ENCODE peak calls at places on chromosomes 3 and 15, in eight cellular contexts. One of them, this sample, is unnamed.

GRCh38 chr3:21447471-21448205 is 303.4 kb downstream of the ZNF385D start:
- DNase-seq in iris pigment epithelial cell: peak; percentile 57
- DNase-seq in fibroblast of pulmonary artery: peak; percentile 51
- DNase-seq in activated CD8-positive, alpha-beta memory T cell treated with anti-CD3 and anti-CD28 coated beads for 48 hours: no peak
- DNase-seq in NCI-H1092 treated with DMSO at 0.1 percent for 48 hours: no peak
- DNase-seq in T follicular helper cell: no peak
- DNase-seq in MCF 10A: no peak
- DNase-seq in NCI-H1105: no peak
- DNase-seq in this sample: no peak

GRCh38 chr3:126155280-126155640 is 25.1 kb downstream of the ALDH1L1 start:
- DNase-seq in iris pigment epithelial cell: no peak
- DNase-seq in fibroblast of pulmonary artery: no peak
- DNase-seq in activated CD8-positive, alpha-beta memory T cell treated with anti-CD3 and anti-CD28 coated beads for 48 hours: no peak
- DNase-seq in NCI-H1092 treated with DMSO at 0.1 percent for 48 hours: no peak
- DNase-seq in T follicular helper cell: no peak
- DNase-seq in MCF 10A: no peak
- DNase-seq in NCI-H1105: no peak
- DNase-seq in this sample: no peak

GRCh38 chr3:170007031-170007663 is 30.6 kb upstream of the GPR160 start:
- DNase-seq in iris pigment epithelial cell: peak; percentile 95
- DNase-seq in fibroblast of pulmonary artery: peak; percentile 84
- DNase-seq in activated CD8-positive, alpha-beta memory T cell treated with anti-CD3 and anti-CD28 coated beads for 48 hours: no peak
- DNase-seq in NCI-H1092 treated with DMSO at 0.1 percent for 48 hours: no peak
- DNase-seq in T follicular helper cell: no peak
- DNase-seq in MCF 10A: peak; percentile 23
- DNase-seq in NCI-H1105: no peak
- DNase-seq in this sample: peak; percentile 12

GRCh38 chr3:120678331-120678845 is 3.7 kb downstream of the HGD start:
- DNase-seq in iris pigment epithelial cell: peak; percentile 84
- DNase-seq in fibroblast of pulmonary artery: peak; percentile 90
- DNase-seq in activated CD8-positive, alpha-beta memory T cell treated with anti-CD3 and anti-CD28 coated beads for 48 hours: no peak
- DNase-seq in NCI-H1092 treated with DMSO at 0.1 percent for 48 hours: no peak
- DNase-seq in T follicular helper cell: no peak
- DNase-seq in MCF 10A: peak; percentile 93
- DNase-seq in NCI-H1105: no peak
- DNase-seq in this sample: no peak

GRCh38 chr3:44825264-44825925 is 36.3 kb upstream of the TMEM42 start:
- DNase-seq in iris pigment epithelial cell: peak; percentile 82
- DNase-seq in fibroblast of pulmonary artery: peak; percentile 32
- DNase-seq in activated CD8-positive, alpha-beta memory T cell treated with anti-CD3 and anti-CD28 coated beads for 48 hours: no peak
- DNase-seq in NCI-H1092 treated with DMSO at 0.1 percent for 48 hours: no peak
- DNase-seq in T follicular helper cell: no peak
- DNase-seq in MCF 10A: no peak
- DNase-seq in NCI-H1105: no peak
- DNase-seq in this sample: no peak

GRCh38 chr3:105715372-105715771 is 153.4 kb downstream of the CBLB start:
- DNase-seq in iris pigment epithelial cell: peak; percentile 88
- DNase-seq in fibroblast of pulmonary artery: peak; percentile 96
- DNase-seq in activated CD8-positive, alpha-beta memory T cell treated with anti-CD3 and anti-CD28 coated beads for 48 hours: no peak
- DNase-seq in NCI-H1092 treated with DMSO at 0.1 percent for 48 hours: no peak
- DNase-seq in T follicular helper cell: no peak
- DNase-seq in MCF 10A: peak; percentile 62
- DNase-seq in NCI-H1105: no peak
- DNase-seq in this sample: no peak

GRCh38 chr15:82393671-82394070 is 35.9 kb upstream of the GOLGA6L9 start:
- DNase-seq in iris pigment epithelial cell: peak; percentile 28
- DNase-seq in fibroblast of pulmonary artery: no peak
- DNase-seq in activated CD8-positive, alpha-beta memory T cell treated with anti-CD3 and anti-CD28 coated beads for 48 hours: no peak
- DNase-seq in NCI-H1092 treated with DMSO at 0.1 percent for 48 hours: no peak
- DNase-seq in T follicular helper cell: no peak
- DNase-seq in MCF 10A: no peak
- DNase-seq in NCI-H1105: no peak
- DNase-seq in this sample: no peak

GRCh38 chr3:11084098-11084497 is 70.2 kb upstream of the HRH1 start:
- DNase-seq in iris pigment epithelial cell: no peak
- DNase-seq in fibroblast of pulmonary artery: no peak
- DNase-seq in activated CD8-positive, alpha-beta memory T cell treated with anti-CD3 and anti-CD28 coated beads for 48 hours: no peak
- DNase-seq in NCI-H1092 treated with DMSO at 0.1 percent for 48 hours: no peak
- DNase-seq in T follicular helper cell: no peak
- DNase-seq in MCF 10A: peak; percentile 29
- DNase-seq in NCI-H1105: no peak
- DNase-seq in this sample: no peak

GRCh38 chr3:46881819-46882376 is 4.4 kb downstream of the PTH1R start:
- DNase-seq in iris pigment epithelial cell: no peak
- DNase-seq in fibroblast of pulmonary artery: no peak
- DNase-seq in activated CD8-positive, alpha-beta memory T cell treated with anti-CD3 and anti-CD28 coated beads for 48 hours: no peak
- DNase-seq in NCI-H1092 treated with DMSO at 0.1 percent for 48 hours: no peak
- DNase-seq in T follicular helper cell: no peak
- DNase-seq in MCF 10A: no peak
- DNase-seq in NCI-H1105: no peak
- DNase-seq in this sample: no peak

GRCh38 chr3:117261907-117262518 is 552.4 kb downstream of the TUSC7 start:
- DNase-seq in iris pigment epithelial cell: no peak
- DNase-seq in fibroblast of pulmonary artery: no peak
- DNase-seq in activated CD8-positive, alpha-beta memory T cell treated with anti-CD3 and anti-CD28 coated beads for 48 hours: no peak
- DNase-seq in NCI-H1092 treated with DMSO at 0.1 percent for 48 hours: no peak
- DNase-seq in T follicular helper cell: no peak
- DNase-seq in MCF 10A: no peak
- DNase-seq in NCI-H1105: no peak
- DNase-seq in this sample: no peak

GRCh38 chr15:35665855-35666536 is 120.0 kb upstream of the DPH6 start:
- DNase-seq in iris pigment epithelial cell: no peak
- DNase-seq in fibroblast of pulmonary artery: no peak
- DNase-seq in activated CD8-positive, alpha-beta memory T cell treated with anti-CD3 and anti-CD28 coated beads for 48 hours: no peak
- DNase-seq in NCI-H1092 treated with DMSO at 0.1 percent for 48 hours: no peak
- DNase-seq in T follicular helper cell: no peak
- DNase-seq in MCF 10A: no peak
- DNase-seq in NCI-H1105: no peak
- DNase-seq in this sample: no peak

GRCh38 chr3:80018375-80018774 is 250.6 kb upstream of the ROBO1 start:
- DNase-seq in iris pigment epithelial cell: peak; percentile 43
- DNase-seq in fibroblast of pulmonary artery: no peak
- DNase-seq in activated CD8-positive, alpha-beta memory T cell treated with anti-CD3 and anti-CD28 coated beads for 48 hours: no peak
- DNase-seq in NCI-H1092 treated with DMSO at 0.1 percent for 48 hours: no peak
- DNase-seq in T follicular helper cell: no peak
- DNase-seq in MCF 10A: no peak
- DNase-seq in NCI-H1105: no peak
- DNase-seq in this sample: no peak

GRCh38 chr15:32718082-32718821 is 448 bp downstream of the GREM1 start:
- DNase-seq in iris pigment epithelial cell: no peak
- DNase-seq in fibroblast of pulmonary artery: no peak
- DNase-seq in activated CD8-positive, alpha-beta memory T cell treated with anti-CD3 and anti-CD28 coated beads for 48 hours: no peak
- DNase-seq in NCI-H1092 treated with DMSO at 0.1 percent for 48 hours: no peak
- DNase-seq in T follicular helper cell: no peak
- DNase-seq in MCF 10A: no peak
- DNase-seq in NCI-H1105: no peak
- DNase-seq in this sample: no peak

GRCh38 chr15:77542491-77543001 is 90.2 kb downstream of the LINGO1 start:
- DNase-seq in iris pigment epithelial cell: peak; percentile 12
- DNase-seq in fibroblast of pulmonary artery: peak; percentile 21
- DNase-seq in activated CD8-positive, alpha-beta memory T cell treated with anti-CD3 and anti-CD28 coated beads for 48 hours: no peak
- DNase-seq in NCI-H1092 treated with DMSO at 0.1 percent for 48 hours: no peak
- DNase-seq in T follicular helper cell: no peak
- DNase-seq in MCF 10A: peak; percentile 37
- DNase-seq in NCI-H1105: no peak
- DNase-seq in this sample: no peak

GRCh38 chr3:17039579-17039978 is 154.8 kb downstream of the PLCL2 start:
- DNase-seq in iris pigment epithelial cell: peak; percentile 95
- DNase-seq in fibroblast of pulmonary artery: peak; percentile 97
- DNase-seq in activated CD8-positive, alpha-beta memory T cell treated with anti-CD3 and anti-CD28 coated beads for 48 hours: no peak
- DNase-seq in NCI-H1092 treated with DMSO at 0.1 percent for 48 hours: no peak
- DNase-seq in T follicular helper cell: no peak
- DNase-seq in MCF 10A: peak; percentile 85
- DNase-seq in NCI-H1105: no peak
- DNase-seq in this sample: no peak

GRCh38 chr3:63814300-63814699 is 4.8 kb upstream of the C3orf49 start:
- DNase-seq in iris pigment epithelial cell: peak; percentile 55
- DNase-seq in fibroblast of pulmonary artery: peak; percentile 36
- DNase-seq in activated CD8-positive, alpha-beta memory T cell treated with anti-CD3 and anti-CD28 coated beads for 48 hours: no peak
- DNase-seq in NCI-H1092 treated with DMSO at 0.1 percent for 48 hours: no peak
- DNase-seq in T follicular helper cell: no peak
- DNase-seq in MCF 10A: no peak
- DNase-seq in NCI-H1105: no peak
- DNase-seq in this sample: no peak

GRCh38 chr3:105417538-105418289 is 51.0 kb downstream of the ALCAM start:
- DNase-seq in iris pigment epithelial cell: peak; percentile 58
- DNase-seq in fibroblast of pulmonary artery: no peak
- DNase-seq in activated CD8-positive, alpha-beta memory T cell treated with anti-CD3 and anti-CD28 coated beads for 48 hours: no peak
- DNase-seq in NCI-H1092 treated with DMSO at 0.1 percent for 48 hours: no peak
- DNase-seq in T follicular helper cell: no peak
- DNase-seq in MCF 10A: no peak
- DNase-seq in NCI-H1105: no peak
- DNase-seq in this sample: no peak

GRCh38 chr3:13665582-13666226 is 116.8 kb downstream of the FBLN2 start:
- DNase-seq in iris pigment epithelial cell: no peak
- DNase-seq in fibroblast of pulmonary artery: no peak
- DNase-seq in activated CD8-positive, alpha-beta memory T cell treated with anti-CD3 and anti-CD28 coated beads for 48 hours: no peak
- DNase-seq in NCI-H1092 treated with DMSO at 0.1 percent for 48 hours: no peak
- DNase-seq in T follicular helper cell: no peak
- DNase-seq in MCF 10A: no peak
- DNase-seq in NCI-H1105: no peak
- DNase-seq in this sample: no peak

GRCh38 chr3:99871231-99871898 is 53.7 kb downstream of the CMSS1 start:
- DNase-seq in iris pigment epithelial cell: no peak
- DNase-seq in fibroblast of pulmonary artery: no peak
- DNase-seq in activated CD8-positive, alpha-beta memory T cell treated with anti-CD3 and anti-CD28 coated beads for 48 hours: no peak
- DNase-seq in NCI-H1092 treated with DMSO at 0.1 percent for 48 hours: no peak
- DNase-seq in T follicular helper cell: no peak
- DNase-seq in MCF 10A: no peak
- DNase-seq in NCI-H1105: no peak
- DNase-seq in this sample: no peak

GRCh38 chr3:169575381-169575780 is 88.1 kb downstream of the MECOM start:
- DNase-seq in iris pigment epithelial cell: peak; percentile 23
- DNase-seq in fibroblast of pulmonary artery: peak; percentile 41
- DNase-seq in activated CD8-positive, alpha-beta memory T cell treated with anti-CD3 and anti-CD28 coated beads for 48 hours: no peak
- DNase-seq in NCI-H1092 treated with DMSO at 0.1 percent for 48 hours: peak; percentile 10
- DNase-seq in T follicular helper cell: no peak
- DNase-seq in MCF 10A: peak; percentile 74
- DNase-seq in NCI-H1105: no peak
- DNase-seq in this sample: no peak

GRCh38 chr3:160006282-160007163 is 17.9 kb downstream of the IL12A start:
- DNase-seq in iris pigment epithelial cell: peak; percentile 79
- DNase-seq in fibroblast of pulmonary artery: peak; percentile 83
- DNase-seq in activated CD8-positive, alpha-beta memory T cell treated with anti-CD3 and anti-CD28 coated beads for 48 hours: no peak
- DNase-seq in NCI-H1092 treated with DMSO at 0.1 percent for 48 hours: peak; percentile 33
- DNase-seq in T follicular helper cell: no peak
- DNase-seq in MCF 10A: peak; percentile 78
- DNase-seq in NCI-H1105: peak; percentile 80
- DNase-seq in this sample: no peak

GRCh38 chr15:90665288-90666134 is 51.6 kb upstream of the BLM start:
- DNase-seq in iris pigment epithelial cell: peak; percentile 44
- DNase-seq in fibroblast of pulmonary artery: peak; percentile 56
- DNase-seq in activated CD8-positive, alpha-beta memory T cell treated with anti-CD3 and anti-CD28 coated beads for 48 hours: peak; percentile 24
- DNase-seq in NCI-H1092 treated with DMSO at 0.1 percent for 48 hours: no peak
- DNase-seq in T follicular helper cell: no peak
- DNase-seq in MCF 10A: peak; percentile 68
- DNase-seq in NCI-H1105: no peak
- DNase-seq in this sample: no peak

GRCh38 chr3:148800414-148800813 is 27.2 kb upstream of the CPB1 start:
- DNase-seq in iris pigment epithelial cell: no peak
- DNase-seq in fibroblast of pulmonary artery: no peak
- DNase-seq in activated CD8-positive, alpha-beta memory T cell treated with anti-CD3 and anti-CD28 coated beads for 48 hours: no peak
- DNase-seq in NCI-H1092 treated with DMSO at 0.1 percent for 48 hours: no peak
- DNase-seq in T follicular helper cell: no peak
- DNase-seq in MCF 10A: no peak
- DNase-seq in NCI-H1105: no peak
- DNase-seq in this sample: no peak

GRCh38 chr3:98557324-98558010 is 25.7 kb downstream of the GPR15 start:
- DNase-seq in iris pigment epithelial cell: no peak
- DNase-seq in fibroblast of pulmonary artery: no peak
- DNase-seq in activated CD8-positive, alpha-beta memory T cell treated with anti-CD3 and anti-CD28 coated beads for 48 hours: no peak
- DNase-seq in NCI-H1092 treated with DMSO at 0.1 percent for 48 hours: no peak
- DNase-seq in T follicular helper cell: no peak
- DNase-seq in MCF 10A: no peak
- DNase-seq in NCI-H1105: no peak
- DNase-seq in this sample: no peak

GRCh38 chr15:89118481-89118989 is 30.3 kb downstream of the ABHD2 start:
- DNase-seq in iris pigment epithelial cell: no peak
- DNase-seq in fibroblast of pulmonary artery: no peak
- DNase-seq in activated CD8-positive, alpha-beta memory T cell treated with anti-CD3 and anti-CD28 coated beads for 48 hours: no peak
- DNase-seq in NCI-H1092 treated with DMSO at 0.1 percent for 48 hours: no peak
- DNase-seq in T follicular helper cell: no peak
- DNase-seq in MCF 10A: no peak
- DNase-seq in NCI-H1105: no peak
- DNase-seq in this sample: no peak

GRCh38 chr15:79113831-79114230 is 23.3 kb upstream of the RASGRF1 start:
- DNase-seq in iris pigment epithelial cell: no peak
- DNase-seq in fibroblast of pulmonary artery: no peak
- DNase-seq in activated CD8-positive, alpha-beta memory T cell treated with anti-CD3 and anti-CD28 coated beads for 48 hours: no peak
- DNase-seq in NCI-H1092 treated with DMSO at 0.1 percent for 48 hours: no peak
- DNase-seq in T follicular helper cell: no peak
- DNase-seq in MCF 10A: no peak
- DNase-seq in NCI-H1105: no peak
- DNase-seq in this sample: no peak

GRCh38 chr15:69093127-69093526 is 67.3 kb upstream of the GLCE start:
- DNase-seq in iris pigment epithelial cell: peak; percentile 72
- DNase-seq in fibroblast of pulmonary artery: peak; percentile 58
- DNase-seq in activated CD8-positive, alpha-beta memory T cell treated with anti-CD3 and anti-CD28 coated beads for 48 hours: no peak
- DNase-seq in NCI-H1092 treated with DMSO at 0.1 percent for 48 hours: no peak
- DNase-seq in T follicular helper cell: no peak
- DNase-seq in MCF 10A: peak; percentile 73
- DNase-seq in NCI-H1105: no peak
- DNase-seq in this sample: no peak

GRCh38 chr3:47989981-47990440 is 26.2 kb downstream of the MAP4 start:
- DNase-seq in iris pigment epithelial cell: peak; percentile 94
- DNase-seq in fibroblast of pulmonary artery: peak; percentile 96
- DNase-seq in activated CD8-positive, alpha-beta memory T cell treated with anti-CD3 and anti-CD28 coated beads for 48 hours: peak; percentile 46
- DNase-seq in NCI-H1092 treated with DMSO at 0.1 percent for 48 hours: peak; percentile 41
- DNase-seq in T follicular helper cell: peak; percentile 61
- DNase-seq in MCF 10A: peak; percentile 95
- DNase-seq in NCI-H1105: peak; percentile 37
- DNase-seq in this sample: peak; percentile 70

GRCh38 chr3:133457465-133458067 is 57.7 kb downstream of the BFSP2 start:
- DNase-seq in iris pigment epithelial cell: peak; percentile 22
- DNase-seq in fibroblast of pulmonary artery: peak; percentile 26
- DNase-seq in activated CD8-positive, alpha-beta memory T cell treated with anti-CD3 and anti-CD28 coated beads for 48 hours: no peak
- DNase-seq in NCI-H1092 treated with DMSO at 0.1 percent for 48 hours: no peak
- DNase-seq in T follicular helper cell: no peak
- DNase-seq in MCF 10A: peak; percentile 18
- DNase-seq in NCI-H1105: no peak
- DNase-seq in this sample: no peak

GRCh38 chr3:21745971-21746370 is 5.0 kb downstream of the ZNF385D start:
- DNase-seq in iris pigment epithelial cell: no peak
- DNase-seq in fibroblast of pulmonary artery: peak; percentile 25
- DNase-seq in activated CD8-positive, alpha-beta memory T cell treated with anti-CD3 and anti-CD28 coated beads for 48 hours: no peak
- DNase-seq in NCI-H1092 treated with DMSO at 0.1 percent for 48 hours: no peak
- DNase-seq in T follicular helper cell: no peak
- DNase-seq in MCF 10A: no peak
- DNase-seq in NCI-H1105: no peak
- DNase-seq in this sample: no peak

GRCh38 chr3:129673012-129673411 is 66.5 kb upstream of the PLXND1 start:
- DNase-seq in iris pigment epithelial cell: no peak
- DNase-seq in fibroblast of pulmonary artery: peak; percentile 36
- DNase-seq in activated CD8-positive, alpha-beta memory T cell treated with anti-CD3 and anti-CD28 coated beads for 48 hours: no peak
- DNase-seq in NCI-H1092 treated with DMSO at 0.1 percent for 48 hours: no peak
- DNase-seq in T follicular helper cell: no peak
- DNase-seq in MCF 10A: no peak
- DNase-seq in NCI-H1105: no peak
- DNase-seq in this sample: no peak

GRCh38 chr3:57864853-57865252 is 108.7 kb downstream of the SLMAP start:
- DNase-seq in iris pigment epithelial cell: peak; percentile 49
- DNase-seq in fibroblast of pulmonary artery: peak; percentile 56
- DNase-seq in activated CD8-positive, alpha-beta memory T cell treated with anti-CD3 and anti-CD28 coated beads for 48 hours: no peak
- DNase-seq in NCI-H1092 treated with DMSO at 0.1 percent for 48 hours: no peak
- DNase-seq in T follicular helper cell: no peak
- DNase-seq in MCF 10A: peak; percentile 21
- DNase-seq in NCI-H1105: no peak
- DNase-seq in this sample: no peak

GRCh38 chr3:12536423-12536822 is 8.9 kb downstream of the MKRN2OS start:
- DNase-seq in iris pigment epithelial cell: peak; percentile 27
- DNase-seq in fibroblast of pulmonary artery: peak; percentile 43
- DNase-seq in activated CD8-positive, alpha-beta memory T cell treated with anti-CD3 and anti-CD28 coated beads for 48 hours: no peak
- DNase-seq in NCI-H1092 treated with DMSO at 0.1 percent for 48 hours: no peak
- DNase-seq in T follicular helper cell: no peak
- DNase-seq in MCF 10A: no peak
- DNase-seq in NCI-H1105: no peak
- DNase-seq in this sample: no peak

GRCh38 chr3:41265823-41266273 is 66.5 kb downstream of the CTNNB1 start:
- DNase-seq in iris pigment epithelial cell: peak; percentile 90
- DNase-seq in fibroblast of pulmonary artery: peak; percentile 74
- DNase-seq in activated CD8-positive, alpha-beta memory T cell treated with anti-CD3 and anti-CD28 coated beads for 48 hours: no peak
- DNase-seq in NCI-H1092 treated with DMSO at 0.1 percent for 48 hours: no peak
- DNase-seq in T follicular helper cell: no peak
- DNase-seq in MCF 10A: peak; percentile 22
- DNase-seq in NCI-H1105: no peak
- DNase-seq in this sample: no peak